ENCODE peak calls at places on chromosomes 6 and 20, in seven cellular contexts. One of them, this sample, is unnamed.

GRCh38 chr20:44585042-44585968 is 2.9 kb downstream of the PKIG start:
- DNase-seq in NT2/D1: no peak
- DNase-seq in Karpas-422: peak
- DNase-seq in IMR-90: no peak
- DNase-seq in endodermal cell: no peak
- DNase-seq in colonic mucosa: no peak
- DNase-seq in mesenchymal stem cell: no peak
- DNase-seq in this sample: no peak

GRCh38 chr20:13744403-13744802 is 40.3 kb downstream of the ESF1 start:
- DNase-seq in NT2/D1: no peak
- DNase-seq in Karpas-422: no peak
- DNase-seq in IMR-90: no peak
- DNase-seq in endodermal cell: no peak
- DNase-seq in colonic mucosa: no peak
- DNase-seq in mesenchymal stem cell: no peak
- DNase-seq in this sample: no peak

GRCh38 chr6:31270788-31271640 is 878 bp downstream of the HLA-C start:
- DNase-seq in NT2/D1: no peak
- DNase-seq in Karpas-422: peak
- DNase-seq in IMR-90: peak
- DNase-seq in endodermal cell: peak
- DNase-seq in colonic mucosa: peak
- DNase-seq in mesenchymal stem cell: peak
- DNase-seq in this sample: peak

GRCh38 chr6:1892716-1893115 is 283.0 kb downstream of the FOXC1 start:
- DNase-seq in NT2/D1: no peak
- DNase-seq in Karpas-422: no peak
- DNase-seq in IMR-90: no peak
- DNase-seq in endodermal cell: no peak
- DNase-seq in colonic mucosa: no peak
- DNase-seq in mesenchymal stem cell: no peak
- DNase-seq in this sample: no peak

GRCh38 chr6:36677753-36678487 is 594 bp upstream of the CDKN1A start:
- DNase-seq in NT2/D1: no peak
- DNase-seq in Karpas-422: no peak
- DNase-seq in IMR-90: no peak
- DNase-seq in endodermal cell: no peak
- DNase-seq in colonic mucosa: peak
- DNase-seq in mesenchymal stem cell: peak
- DNase-seq in this sample: no peak

GRCh38 chr20:59698598-59698997 is 94.3 kb downstream of the PHACTR3 start:
- DNase-seq in NT2/D1: no peak
- DNase-seq in Karpas-422: no peak
- DNase-seq in IMR-90: no peak
- DNase-seq in endodermal cell: no peak
- DNase-seq in colonic mucosa: no peak
- DNase-seq in mesenchymal stem cell: no peak
- DNase-seq in this sample: no peak

GRCh38 chr6:19415605-19416326 is 421.4 kb upstream of the ID4 start:
- DNase-seq in NT2/D1: no peak
- DNase-seq in Karpas-422: no peak
- DNase-seq in IMR-90: peak
- DNase-seq in endodermal cell: no peak
- DNase-seq in colonic mucosa: no peak
- DNase-seq in mesenchymal stem cell: no peak
- DNase-seq in this sample: no peak

GRCh38 chr20:18805881-18806280 is 7.7 kb upstream of the SCP2D1 start:
- DNase-seq in NT2/D1: no peak
- DNase-seq in Karpas-422: no peak
- DNase-seq in IMR-90: peak
- DNase-seq in endodermal cell: no peak
- DNase-seq in colonic mucosa: no peak
- DNase-seq in mesenchymal stem cell: peak
- DNase-seq in this sample: no peak

DNA sequence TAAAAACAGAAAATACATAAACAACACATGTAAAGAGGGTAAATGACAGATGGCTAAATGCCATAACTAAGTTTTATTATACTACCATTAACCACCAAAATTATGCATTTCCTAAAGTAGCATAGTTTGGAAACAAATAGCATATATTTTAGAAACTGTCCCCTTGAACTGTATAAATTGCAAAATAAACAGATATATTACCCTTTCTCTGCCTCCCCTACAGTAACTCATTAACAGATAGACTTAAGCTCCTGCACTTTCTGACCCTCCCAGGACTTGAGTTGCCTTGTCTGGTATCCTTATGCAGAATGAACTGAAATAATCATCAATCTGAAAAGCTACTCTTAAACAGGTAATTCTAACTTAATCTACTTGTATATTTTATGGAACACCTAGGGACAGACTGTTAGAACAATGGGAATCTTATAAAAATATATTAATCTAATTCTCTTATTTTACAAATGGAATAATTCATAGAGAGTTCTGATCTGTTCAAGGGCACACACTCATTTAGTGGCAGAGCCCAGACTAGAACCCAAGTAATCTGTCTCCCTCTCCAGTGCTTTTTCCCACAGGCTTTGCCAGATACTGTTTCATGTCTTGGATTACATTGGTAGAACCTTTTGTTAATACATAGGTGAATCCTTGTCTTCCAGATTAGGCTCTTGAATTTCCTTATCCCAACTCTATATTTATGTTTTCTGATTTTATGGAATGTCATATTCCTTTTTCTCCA is 50.6 kb upstream of the LOC128125822 start:
- DNase-seq in NT2/D1: no peak
- DNase-seq in Karpas-422: no peak
- DNase-seq in IMR-90: no peak
- DNase-seq in endodermal cell: no peak
- DNase-seq in colonic mucosa: no peak
- DNase-seq in mesenchymal stem cell: no peak
- DNase-seq in this sample: no peak
- H3K9ac ChIP-seq in NT2/D1: no peak
- H3K9ac ChIP-seq in Karpas-422: no peak
- H3K9ac ChIP-seq in IMR-90: no peak
- H3K9ac ChIP-seq in endodermal cell: no peak
- H3K9ac ChIP-seq in colonic mucosa: no peak
- H3K9ac ChIP-seq in mesenchymal stem cell: no peak
- H3K9ac ChIP-seq in this sample: no peak

GRCh38 chr6:89979473-89980119 is 85.3 kb downstream of the GJA10 start:
- DNase-seq in NT2/D1: no peak
- DNase-seq in Karpas-422: no peak
- DNase-seq in IMR-90: no peak
- DNase-seq in endodermal cell: no peak
- DNase-seq in colonic mucosa: no peak
- DNase-seq in mesenchymal stem cell: no peak
- DNase-seq in this sample: no peak

GRCh38 chr6:89976141-89977020 is 82.1 kb downstream of the GJA10 start:
- DNase-seq in NT2/D1: no peak
- DNase-seq in Karpas-422: no peak
- DNase-seq in IMR-90: no peak
- DNase-seq in endodermal cell: no peak
- DNase-seq in colonic mucosa: no peak
- DNase-seq in mesenchymal stem cell: no peak
- DNase-seq in this sample: no peak

GRCh38 chr6:89978749-89979145 is 84.5 kb downstream of the GJA10 start:
- DNase-seq in NT2/D1: no peak
- DNase-seq in Karpas-422: no peak
- DNase-seq in IMR-90: no peak
- DNase-seq in endodermal cell: no peak
- DNase-seq in colonic mucosa: no peak
- DNase-seq in mesenchymal stem cell: no peak
- DNase-seq in this sample: no peak

GRCh38 chr6:89980353-89980752 is 86.1 kb downstream of the GJA10 start:
- DNase-seq in NT2/D1: no peak
- DNase-seq in Karpas-422: no peak
- DNase-seq in IMR-90: no peak
- DNase-seq in endodermal cell: no peak
- DNase-seq in colonic mucosa: no peak
- DNase-seq in mesenchymal stem cell: no peak
- DNase-seq in this sample: peak

DNA sequence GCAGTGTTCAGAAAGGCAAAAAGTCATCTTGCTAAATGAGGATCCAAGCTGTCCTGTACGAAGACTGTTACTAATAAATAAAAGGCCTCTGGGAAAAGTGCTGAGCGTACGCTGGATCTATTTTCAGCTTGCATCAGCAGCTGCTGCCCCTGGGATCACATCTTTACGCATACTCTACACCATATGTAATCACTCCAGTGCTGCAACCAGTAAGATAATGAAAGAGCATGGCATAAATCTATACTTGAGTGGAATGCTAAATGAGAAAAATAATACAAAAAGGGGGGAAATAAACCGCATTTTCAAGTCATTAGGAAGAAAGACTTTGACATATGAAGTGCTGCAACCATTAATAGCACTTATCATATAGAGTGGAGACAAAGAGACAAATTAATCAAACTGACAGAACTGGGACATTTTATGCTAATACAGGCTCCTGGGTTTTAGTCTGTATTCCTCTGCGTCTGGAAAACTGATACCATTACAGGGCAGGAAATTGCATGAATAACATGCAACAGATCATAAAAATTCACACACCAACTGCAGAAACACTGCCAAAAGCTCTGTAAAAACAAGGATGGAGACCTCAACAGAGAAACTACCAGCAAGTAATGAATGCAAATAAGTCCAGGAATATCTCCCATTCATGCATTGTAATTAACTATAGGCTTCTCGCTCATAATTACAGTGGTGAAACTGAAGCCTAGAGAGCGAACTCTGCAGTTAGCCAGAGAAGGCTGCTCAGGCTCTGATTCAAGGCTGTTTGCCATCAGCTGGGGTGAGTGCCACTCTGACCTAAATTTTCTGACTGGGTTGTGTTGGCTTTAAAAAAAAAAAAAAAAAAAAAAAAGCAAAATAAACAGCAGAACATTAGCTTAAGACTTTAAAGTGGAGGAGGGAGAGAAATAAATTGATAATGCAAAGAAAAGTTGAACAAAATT is 83.8 kb downstream of the GJA10 start:
- DNase-seq in NT2/D1: no peak
- DNase-seq in Karpas-422: no peak
- DNase-seq in IMR-90: peak
- DNase-seq in endodermal cell: no peak
- DNase-seq in colonic mucosa: no peak
- DNase-seq in mesenchymal stem cell: peak
- DNase-seq in this sample: no peak
- H3K9ac ChIP-seq in NT2/D1: no peak
- H3K9ac ChIP-seq in Karpas-422: no peak
- H3K9ac ChIP-seq in IMR-90: no peak
- H3K9ac ChIP-seq in endodermal cell: no peak
- H3K9ac ChIP-seq in colonic mucosa: no peak
- H3K9ac ChIP-seq in mesenchymal stem cell: peak
- H3K9ac ChIP-seq in this sample: no peak

GRCh38 chr20:47578543-47578942 is 76.9 kb downstream of the NCOA3 start:
- DNase-seq in NT2/D1: no peak
- DNase-seq in Karpas-422: no peak
- DNase-seq in IMR-90: no peak
- DNase-seq in endodermal cell: no peak
- DNase-seq in colonic mucosa: no peak
- DNase-seq in mesenchymal stem cell: no peak
- DNase-seq in this sample: no peak

GRCh38 chr20:47576516-47577033 is 74.9 kb downstream of the NCOA3 start:
- DNase-seq in NT2/D1: no peak
- DNase-seq in Karpas-422: peak
- DNase-seq in IMR-90: peak
- DNase-seq in endodermal cell: peak
- DNase-seq in colonic mucosa: peak
- DNase-seq in mesenchymal stem cell: peak
- DNase-seq in this sample: peak

GRCh38 chr20:47574616-47575401 is 73.1 kb downstream of the NCOA3 start:
- DNase-seq in NT2/D1: no peak
- DNase-seq in Karpas-422: peak
- DNase-seq in IMR-90: peak
- DNase-seq in endodermal cell: no peak
- DNase-seq in colonic mucosa: no peak
- DNase-seq in mesenchymal stem cell: peak
- DNase-seq in this sample: peak

GRCh38 chr20:47573586-47573985 is 71.9 kb downstream of the NCOA3 start:
- DNase-seq in NT2/D1: no peak
- DNase-seq in Karpas-422: no peak
- DNase-seq in IMR-90: no peak
- DNase-seq in endodermal cell: no peak
- DNase-seq in colonic mucosa: no peak
- DNase-seq in mesenchymal stem cell: no peak
- DNase-seq in this sample: no peak

DNA sequence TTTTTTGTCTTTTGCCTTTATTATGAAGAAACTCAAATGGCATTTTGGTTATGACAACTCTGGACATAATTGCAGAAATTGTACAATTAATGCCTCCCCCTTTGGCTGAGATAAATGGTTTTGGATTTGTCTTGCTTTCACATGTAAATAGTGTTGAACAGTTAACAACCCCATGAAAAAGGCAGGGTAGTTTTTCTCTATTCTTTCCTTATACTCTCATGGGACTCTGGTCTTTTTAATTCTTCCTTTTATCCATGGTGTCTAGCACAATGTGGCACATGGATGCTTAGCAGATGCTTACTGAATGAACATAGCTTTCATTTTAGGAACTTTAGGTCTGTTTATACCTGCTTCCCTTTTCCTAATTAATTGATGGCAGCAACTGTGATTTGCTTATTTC is 75.6 kb downstream of the NCOA3 start:
- DNase-seq in NT2/D1: no peak
- DNase-seq in Karpas-422: no peak
- DNase-seq in IMR-90: no peak
- DNase-seq in endodermal cell: no peak
- DNase-seq in colonic mucosa: no peak
- DNase-seq in mesenchymal stem cell: no peak
- DNase-seq in this sample: no peak
- H3K9ac ChIP-seq in NT2/D1: no peak
- H3K9ac ChIP-seq in Karpas-422: no peak
- H3K9ac ChIP-seq in IMR-90: no peak
- H3K9ac ChIP-seq in endodermal cell: no peak
- H3K9ac ChIP-seq in colonic mucosa: no peak
- H3K9ac ChIP-seq in mesenchymal stem cell: peak
- H3K9ac ChIP-seq in this sample: no peak

GRCh38 chr20:58518387-58518786 is 3.2 kb upstream of the APCDD1L start:
- DNase-seq in NT2/D1: no peak
- DNase-seq in Karpas-422: no peak
- DNase-seq in IMR-90: no peak
- DNase-seq in endodermal cell: no peak
- DNase-seq in colonic mucosa: no peak
- DNase-seq in mesenchymal stem cell: no peak
- DNase-seq in this sample: no peak

GRCh38 chr20:58514321-58515239 is 619 bp downstream of the APCDD1L start:
- DNase-seq in NT2/D1: no peak
- DNase-seq in Karpas-422: no peak
- DNase-seq in IMR-90: peak
- DNase-seq in endodermal cell: peak
- DNase-seq in colonic mucosa: no peak
- DNase-seq in mesenchymal stem cell: peak
- DNase-seq in this sample: no peak

GRCh38 chr20:58512808-58513552 is 2.2 kb downstream of the APCDD1L start:
- DNase-seq in NT2/D1: no peak
- DNase-seq in Karpas-422: no peak
- DNase-seq in IMR-90: no peak
- DNase-seq in endodermal cell: peak
- DNase-seq in colonic mucosa: no peak
- DNase-seq in mesenchymal stem cell: no peak
- DNase-seq in this sample: no peak

GRCh38 chr20:58513580-58514285 is 1.5 kb downstream of the APCDD1L start:
- DNase-seq in NT2/D1: no peak
- DNase-seq in Karpas-422: no peak
- DNase-seq in IMR-90: no peak
- DNase-seq in endodermal cell: no peak
- DNase-seq in colonic mucosa: no peak
- DNase-seq in mesenchymal stem cell: no peak
- DNase-seq in this sample: no peak

GRCh38 chr20:58515240-58516212 is at the start of gene APCDD1L:
- DNase-seq in NT2/D1: no peak
- DNase-seq in Karpas-422: no peak
- DNase-seq in IMR-90: peak
- DNase-seq in endodermal cell: peak
- DNase-seq in colonic mucosa: no peak
- DNase-seq in mesenchymal stem cell: peak
- DNase-seq in this sample: no peak
- H3K9ac ChIP-seq in NT2/D1: peak
- H3K9ac ChIP-seq in Karpas-422: no peak
- H3K9ac ChIP-seq in IMR-90: peak
- H3K9ac ChIP-seq in endodermal cell: no peak
- H3K9ac ChIP-seq in colonic mucosa: no peak
- H3K9ac ChIP-seq in mesenchymal stem cell: peak
- H3K9ac ChIP-seq in this sample: no peak

This sample was measured in MM.1S.